ENCODE peak calls at places on chromosome 11, in six cellular contexts. F, H, T, I, Z and J are unnamed samples.

GRCh38 chr11:134372961-134373360 is 39.1 kb downstream of the B3GAT1 start:
- DNase-seq in F (no peak), H (no peak), T (no peak), I (no peak), Z (no peak), J (no peak)

GRCh38 chr11:59429924-59430516 is 3.8 kb upstream of the OR5A2 start:
- DNase-seq in F (peak), H (peak), T (peak), I (no peak), Z (no peak), J (peak)

GRCh38 chr11:78857688-78858087 is 283.0 kb upstream of the NARS2 start:
- DNase-seq in F (peak), H (no peak), T (no peak), I (no peak), Z (no peak), J (peak)

GRCh38 chr11:33445761-33446161 is 188.6 kb downstream of the HIPK3 start:
- DNase-seq in F (peak), H (peak), T (no peak), I (no peak), Z (no peak), J (peak)

GRCh38 chr11:35304393-35304790 is 115.0 kb downstream of the SLC1A2 start:
- DNase-seq in F (peak), H (peak), T (no peak), I (no peak), Z (no peak), J (peak)

GRCh38 chr11:871472-871871 is 28.8 kb downstream of the TSPAN4 start:
- DNase-seq in F (no peak), H (no peak), T (no peak), I (no peak), Z (no peak), J (no peak)

GRCh38 chr11:34732831-34733230 is 111.9 kb downstream of the EHF start:
- DNase-seq in F (no peak), H (no peak), T (no peak), I (no peak), Z (no peak), J (no peak)

GRCh38 chr11:15057352-15057751 is 16.0 kb upstream of the CALCB start:
- DNase-seq in F (no peak), H (no peak), T (no peak), I (no peak), Z (no peak), J (no peak)

GRCh38 chr11:22415481-22415880 is 77.3 kb downstream of the SLC17A6 start:
- DNase-seq in F (no peak), H (peak), T (no peak), I (no peak), Z (no peak), J (no peak)

GRCh38 chr11:64165482-64165841 is 451 bp downstream of the MACROD1 start:
- DNase-seq in F (no peak), H (no peak), T (no peak), I (peak), Z (no peak), J (no peak)

GRCh38 chr11:79168530-79169110 is 272.2 kb downstream of the TENM4 start:
- DNase-seq in F (no peak), H (no peak), T (no peak), I (no peak), Z (no peak), J (no peak)

GRCh38 chr11:128323381-128323780 is 264.0 kb downstream of the ETS1 start:
- DNase-seq in F (peak), H (peak), T (peak), I (no peak), Z (no peak), J (peak)

GRCh38 chr11:29271616-29272015 is 745.2 kb downstream of the KCNA4 start:
- DNase-seq in F (peak), H (no peak), T (no peak), I (no peak), Z (no peak), J (no peak)

DNA sequence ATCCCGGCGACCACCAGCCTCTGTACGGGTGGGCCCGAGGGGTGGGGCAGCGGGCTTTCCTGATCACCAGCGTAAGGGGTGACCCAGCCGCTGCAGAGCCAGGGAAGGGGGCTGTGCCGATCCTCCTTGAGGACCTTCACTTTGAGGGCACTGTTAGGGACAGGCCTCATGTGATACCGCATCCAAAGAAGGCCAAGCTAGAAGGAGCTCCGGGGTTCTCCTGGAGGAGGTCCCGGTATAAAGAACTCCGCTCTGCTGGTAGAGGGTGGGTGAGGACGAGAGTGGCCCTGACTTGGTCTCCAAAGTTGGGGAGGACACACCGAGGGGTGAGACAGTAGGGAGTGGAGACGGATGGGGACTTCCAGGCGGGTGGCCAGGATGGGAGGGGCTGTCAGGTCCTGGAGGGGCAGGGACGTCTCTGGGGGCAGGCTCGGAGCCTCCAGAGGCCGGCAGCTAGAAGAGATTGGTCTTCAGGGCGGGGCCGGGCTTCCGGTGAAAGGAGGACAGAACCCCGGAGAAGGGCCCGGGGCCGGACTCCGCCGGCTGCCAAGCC is 4.6 kb downstream of the PHOX2A start:
- DNase-seq in F (peak), H (peak), T (peak), I (no peak), Z (peak), J (peak)
- H3K4me3 ChIP-seq in F (no peak), H (peak), T (peak), I (peak), Z (peak), J (peak)

DNA sequence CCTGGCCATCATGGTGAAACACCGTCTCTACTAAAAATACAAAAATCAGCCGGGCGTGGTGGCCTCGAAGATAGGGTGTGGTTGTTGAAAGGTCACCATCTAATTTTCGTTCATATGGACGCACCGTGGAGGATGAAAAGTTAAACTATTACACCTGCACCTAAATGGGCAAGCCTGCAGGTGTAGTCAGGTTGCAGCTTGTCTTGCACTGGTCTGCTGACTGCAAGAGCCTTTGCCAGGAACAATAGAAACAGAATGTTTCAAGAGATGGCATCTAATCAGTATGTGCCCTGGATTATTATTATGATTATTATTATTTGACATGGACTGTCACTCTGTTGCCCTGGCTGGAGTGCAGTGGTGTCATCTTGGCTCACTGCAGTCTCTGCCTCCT is 905 bp downstream of the NADSYN1 start:
- DNase-seq in F (no peak), H (no peak), T (no peak), I (no peak), Z (no peak), J (no peak)
- H3K4me3 ChIP-seq in F (peak), H (peak), T (peak), I (peak), Z (peak), J (peak)

GRCh38 chr11:121479355-121479754 is 26.6 kb upstream of the SORL1-AS1 start:
- DNase-seq in F (no peak), H (no peak), T (peak), I (no peak), Z (no peak), J (no peak)

GRCh38 chr11:121479839-121480238 is 27.1 kb upstream of the SORL1-AS1 start:
- DNase-seq in F (no peak), H (no peak), T (no peak), I (no peak), Z (no peak), J (no peak)

GRCh38 chr11:121483805-121484478 is 31.2 kb upstream of the SORL1-AS1 start:
- DNase-seq in F (no peak), H (no peak), T (no peak), I (no peak), Z (no peak), J (no peak)

GRCh38 chr11:121485221-121485620 is 32.5 kb upstream of the SORL1-AS1 start:
- DNase-seq in F (no peak), H (no peak), T (no peak), I (no peak), Z (no peak), J (no peak)

DNA sequence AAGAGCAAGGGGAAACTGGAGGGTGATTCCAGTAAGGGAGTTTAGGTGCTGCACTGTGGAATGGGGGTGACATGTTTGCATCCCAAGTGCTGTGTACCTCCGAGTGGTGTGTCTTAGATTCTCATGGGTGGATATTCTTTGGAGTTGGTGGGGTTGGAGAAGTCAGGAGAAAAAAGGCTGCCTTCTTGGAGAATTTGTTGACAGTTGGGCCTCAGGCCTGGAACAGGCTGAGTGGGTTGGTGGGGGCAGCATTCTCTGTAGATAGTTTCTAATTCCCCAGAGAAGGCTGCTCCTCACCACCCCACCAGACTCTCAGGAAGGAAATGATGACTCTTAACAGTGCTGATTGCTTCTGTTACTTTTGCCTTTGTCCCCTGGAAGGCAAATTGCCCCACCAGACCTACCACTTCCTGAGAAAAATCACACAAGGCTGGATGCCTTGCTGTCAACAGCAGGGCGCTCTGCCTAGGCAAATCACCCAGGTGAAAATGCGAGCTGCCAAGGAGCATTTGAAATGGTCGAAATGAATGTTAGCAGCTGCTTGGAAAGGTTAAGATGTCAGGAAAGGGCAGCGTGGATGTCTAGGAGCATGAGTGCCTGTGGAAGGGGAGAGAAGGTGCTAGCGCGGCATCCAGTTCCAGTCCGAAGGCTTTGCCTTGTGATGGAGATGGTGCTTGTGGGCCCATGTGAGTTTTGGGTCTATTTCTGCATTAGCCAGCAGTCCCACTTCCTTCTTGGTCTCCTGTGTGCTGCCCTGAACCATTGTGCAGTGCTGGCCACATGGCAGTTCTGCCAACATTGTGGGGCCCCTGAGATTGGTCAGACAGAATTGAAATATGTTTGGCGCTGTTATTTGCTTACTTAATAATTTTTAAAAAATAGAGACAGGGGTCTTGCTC is 29.7 kb upstream of the SORL1-AS1 start:
- DNase-seq in F (no peak), H (peak), T (no peak), I (no peak), Z (no peak), J (no peak)
- H3K4me3 ChIP-seq in F (no peak), H (no peak), T (no peak), I (no peak), Z (no peak), J (no peak)

DNA sequence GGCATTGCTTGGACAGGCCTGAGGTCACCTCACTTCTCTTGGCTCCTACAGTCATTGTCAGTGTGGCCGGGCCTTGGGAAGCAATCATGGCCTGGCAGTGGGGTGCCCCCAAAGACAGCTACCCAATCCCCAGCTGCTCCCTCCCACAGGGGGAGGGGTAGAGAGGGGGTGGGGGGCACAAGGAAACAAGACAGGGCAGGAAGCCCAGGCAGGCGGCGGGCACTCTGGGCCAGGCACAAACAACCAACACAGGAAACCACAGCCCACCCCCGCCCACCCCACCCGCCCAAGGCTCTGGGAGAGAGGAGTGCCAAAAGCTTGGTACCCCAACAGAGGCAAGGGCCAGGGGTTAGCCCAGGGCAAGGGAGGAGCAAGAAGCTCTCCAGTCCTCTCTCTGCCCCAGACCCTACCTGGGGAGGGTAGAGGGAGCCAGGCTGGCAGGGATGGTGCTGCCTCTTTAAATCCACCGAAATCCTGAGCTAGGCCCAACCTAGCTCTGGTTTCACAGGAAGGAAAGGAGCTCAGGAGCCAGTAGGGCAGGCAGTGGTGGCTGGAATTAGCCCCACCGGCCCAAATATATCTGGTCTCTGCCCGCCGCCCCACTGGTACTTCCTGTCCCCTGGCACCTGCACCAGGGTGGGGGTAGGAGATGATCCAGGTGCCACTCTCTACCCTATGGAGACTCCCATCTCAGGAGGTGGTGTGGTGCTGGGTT is 12.2 kb downstream of the BCL9L start:
- DNase-seq in F (no peak), H (no peak), T (no peak), I (peak), Z (peak), J (no peak)
- H3K4me3 ChIP-seq in F (no peak), H (no peak), T (peak), I (no peak), Z (no peak), J (peak)

DNA sequence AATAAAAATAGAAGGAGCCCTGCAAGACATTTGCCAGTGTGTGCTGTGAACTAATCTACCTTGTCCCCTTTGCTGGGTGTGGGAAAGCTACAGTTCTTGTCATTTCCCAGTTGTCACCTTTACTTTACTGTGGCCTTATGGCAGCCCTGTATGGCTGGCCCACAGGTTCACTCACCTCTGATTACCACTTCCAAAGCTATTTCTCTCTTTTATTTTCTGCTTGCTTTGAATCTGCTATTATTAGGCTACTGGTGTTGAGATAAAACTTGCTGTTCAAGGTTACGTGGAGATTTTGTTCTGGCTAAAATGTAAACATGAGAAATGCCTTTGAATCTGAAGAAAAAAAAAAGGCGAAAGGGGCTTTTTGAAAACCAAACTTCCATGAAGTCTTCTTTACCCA is 9.6 kb upstream of the CABP2 start:
- DNase-seq in F (no peak), H (no peak), T (no peak), I (no peak), Z (no peak), J (no peak)
- H3K4me3 ChIP-seq in F (no peak), H (no peak), T (no peak), I (no peak), Z (no peak), J (no peak)

GRCh38 chr11:46513934-46514342 is 79.9 kb downstream of the AMBRA1 start:
- DNase-seq in F (peak), H (peak), T (no peak), I (peak), Z (peak), J (peak)
- H3K4me3 ChIP-seq in F (no peak), H (no peak), T (no peak), I (no peak), Z (no peak), J (no peak)

GRCh38 chr11:122040476-122040875 is 75.5 kb downstream of the BLID start:
- DNase-seq in F (no peak), H (peak), T (peak), I (no peak), Z (no peak), J (no peak)
- H3K4me3 ChIP-seq in F (no peak), H (no peak), T (peak), I (no peak), Z (no peak), J (no peak)

DNA sequence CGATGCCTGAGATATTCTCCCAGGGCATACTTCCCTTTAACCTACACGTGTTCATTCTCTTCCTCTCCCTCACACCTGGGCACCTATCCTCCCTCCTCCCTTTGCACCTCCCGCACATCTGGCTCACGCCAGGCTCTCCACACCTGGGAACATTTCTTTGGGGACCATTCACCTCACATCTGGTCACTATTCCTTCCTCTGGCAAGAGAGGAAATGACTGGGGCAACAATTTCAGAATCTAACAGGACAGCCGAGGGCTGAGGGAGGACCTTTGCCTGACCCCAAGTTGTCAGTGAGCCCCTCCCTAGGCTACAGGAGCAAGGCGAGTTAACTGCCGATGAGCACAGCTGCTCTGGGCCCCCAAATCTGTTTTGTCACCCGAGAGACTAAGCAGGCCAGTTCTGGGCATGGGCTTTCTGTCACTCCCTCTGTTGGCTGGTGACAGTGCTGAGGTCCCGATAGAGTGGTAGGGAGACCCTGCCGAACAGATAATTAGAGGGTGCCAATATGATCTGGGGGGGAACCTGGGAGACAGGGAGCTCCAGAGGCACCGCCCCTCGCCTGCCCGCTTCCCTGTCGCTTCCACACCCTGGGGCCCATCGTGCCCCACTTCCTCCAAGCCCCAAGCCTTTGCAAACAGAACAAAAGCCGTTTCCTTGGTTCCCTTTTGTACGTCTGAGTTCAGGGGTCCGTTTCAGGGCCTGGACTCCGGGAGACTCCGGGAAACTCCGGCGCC is 45.6 kb downstream of the EIF3F start:
- DNase-seq in F (no peak), H (no peak), T (peak), I (no peak), Z (no peak), J (no peak)
- H3K4me3 ChIP-seq in F (no peak), H (no peak), T (peak), I (no peak), Z (no peak), J (no peak)

DNA sequence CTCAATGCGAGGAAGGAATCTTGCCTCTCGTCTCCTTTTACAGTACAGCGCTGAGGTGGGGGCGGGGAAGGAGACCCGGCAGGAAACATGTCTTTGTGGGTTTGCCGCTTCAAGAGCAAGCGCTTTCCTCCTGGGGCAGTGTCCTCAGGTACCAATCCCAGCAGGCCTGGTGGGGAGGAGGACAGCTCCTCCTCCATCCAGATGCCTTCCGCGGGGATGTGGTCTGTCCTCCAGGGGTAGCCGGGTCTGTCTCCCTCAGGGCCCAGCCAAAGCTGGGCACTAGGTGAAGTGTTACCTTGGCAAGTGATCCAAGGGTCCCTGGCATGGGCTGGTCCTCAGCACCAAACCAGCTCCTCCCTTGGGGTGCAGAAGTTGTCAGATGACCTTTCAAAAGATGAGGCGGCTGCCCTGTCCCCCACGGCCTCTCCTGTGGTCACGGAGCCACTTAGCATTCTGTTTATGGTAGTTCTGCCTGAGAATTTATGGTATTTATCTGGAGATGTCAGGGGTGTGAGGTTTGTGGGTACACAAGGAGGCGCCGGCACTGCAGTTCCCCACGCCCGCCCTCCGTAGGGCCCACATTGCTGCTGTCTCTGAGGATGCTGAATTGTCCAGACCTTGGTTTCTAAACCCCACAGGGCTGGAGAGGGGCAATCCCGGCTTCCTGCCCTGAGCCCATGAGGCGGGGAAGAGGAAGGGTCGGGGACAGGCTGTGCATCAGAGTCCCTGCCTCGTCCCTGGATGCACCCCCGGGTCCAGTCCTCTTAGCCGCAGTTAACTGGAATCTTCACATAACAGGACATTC is 93.5 kb upstream of the ANO1 start:
- DNase-seq in F (no peak), H (no peak), T (peak), I (no peak), Z (no peak), J (no peak)
- H3K4me3 ChIP-seq in F (no peak), H (no peak), T (peak), I (no peak), Z (no peak), J (no peak)